ENCODE peak calls at places on chromosome 4, in six cellular contexts. Z is ascending aorta, B is cardiac muscle cell, A is uterus, S is lower lobe of right lung, W is endothelial cell of umbilical vein. V is an unnamed sample.
A peak's percentile ranks its signal among the peaks of the same experiment; 100 is the strongest.

GRCh38 chr4:107114059-107114458 is 77.9 kb upstream of the DKK2 start:
- DNase-seq in W (no peak), S (no peak), A (no peak), Z (no peak), B (no peak), V (no peak)

GRCh38 chr4:40335508-40335860 is 351 bp downstream of the CHRNA9 start:
- DNase-seq in A (no peak), S (no peak), W (no peak), B (peak; percentile 46), Z (no peak), V (no peak)

GRCh38 chr4:80072607-80073361 is at the start of gene ANTXR2:
- DNase-seq in A (peak; percentile 89), Z (peak; percentile 71), S (peak; percentile 92), W (peak; percentile 84), B (peak; percentile 99), V (peak; percentile 58)

GRCh38 chr4:4875147-4875546 is 15.7 kb downstream of the MSX1 start:
- DNase-seq in S (no peak), W (no peak), B (no peak), A (no peak), Z (no peak), V (no peak)

GRCh38 chr4:182768821-182769220 is 148.4 kb downstream of the DCTD start:
- DNase-seq in A (no peak), W (no peak), S (no peak), B (no peak), Z (no peak), V (no peak)

GRCh38 chr4:3046149-3046548 is 28.2 kb downstream of the HTT-AS start:
- DNase-seq in Z (no peak), S (no peak), A (no peak), W (no peak), B (no peak), V (no peak)

GRCh38 chr4:182447938-182448280 is 204.7 kb downstream of the TENM3 start:
- DNase-seq in A (no peak), W (peak; percentile 7), B (peak; percentile 7), Z (no peak), S (no peak), V (no peak)

GRCh38 chr4:173930329-173930967 is 353.0 kb downstream of the FBXO8 start:
- DNase-seq in Z (no peak), S (no peak), B (no peak), W (no peak), A (no peak), V (no peak)

GRCh38 chr4:159248383-159249178 is 145.7 kb downstream of the RAPGEF2 start:
- DNase-seq in Z (no peak), W (peak; percentile 53), A (no peak), S (no peak), B (peak; percentile 84), V (no peak)

GRCh38 chr4:89413518-89413917 is 105.9 kb upstream of the GPRIN3 start:
- DNase-seq in A (no peak), W (no peak), S (no peak), B (no peak), Z (no peak), V (no peak)
- H3K27ac ChIP-seq in A (no peak overlapping the region), W (no peak overlapping the region), S (no peak overlapping the region), B (no peak overlapping the region), Z (no peak overlapping the region), V (no peak overlapping the region)

DNA sequence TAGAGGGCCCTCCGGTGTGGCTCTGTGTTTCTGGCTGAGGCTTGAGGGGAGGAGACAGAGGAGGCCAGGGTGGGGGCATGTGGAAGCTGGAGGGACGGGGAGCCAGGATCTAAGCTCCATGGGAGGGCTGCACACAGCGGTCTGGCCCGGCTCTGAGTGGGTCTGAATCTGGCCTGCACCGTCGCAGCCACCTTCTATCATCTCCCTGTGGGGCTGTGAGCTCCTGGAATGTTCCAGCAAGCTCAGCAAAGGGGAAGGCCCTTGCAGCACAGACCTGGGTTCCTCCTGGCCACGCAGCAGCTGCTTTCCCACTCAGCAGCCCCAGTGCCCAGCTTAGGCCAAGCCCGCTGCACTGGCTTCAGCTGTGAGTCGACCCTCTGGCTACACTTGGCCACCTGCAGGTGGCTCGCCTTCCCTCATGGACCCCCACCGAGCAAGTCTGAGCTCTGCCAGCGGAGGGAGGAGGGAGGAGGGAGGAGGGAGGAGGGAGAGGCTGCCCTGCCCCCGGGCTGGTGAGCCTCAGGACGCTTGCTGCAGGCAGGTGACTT is 5.3 kb downstream of the NKX1-1 start:
- DNase-seq in S (peak; percentile 18), W (no peak), B (no peak), A (no peak), Z (no peak), V (no peak)
- H3K9me3 ChIP-seq in S (no peaks in the 10 kb centered on the region), W (peaks cover 5% of the 10 kb centered on the region), B (no peaks in the 10 kb centered on the region), A (no peaks in the 10 kb centered on the region), Z (no peaks in the 10 kb centered on the region), V (no peaks in the 10 kb centered on the region)

GRCh38 chr4:22268350-22269025 is 247.4 kb downstream of the ADGRA3 start:
- DNase-seq in A (no peak), S (no peak), Z (no peak), W (no peak), B (no peak), V (no peak)

GRCh38 chr4:22264261-22264660 is 251.6 kb downstream of the ADGRA3 start:
- DNase-seq in Z (no peak), B (no peak), S (no peak), W (no peak), A (no peak), V (no peak)
- H3K4me1 ChIP-seq in Z (no peaks in the 10 kb centered on the region), B (no peaks in the 10 kb centered on the region), S (no peaks in the 10 kb centered on the region), W (no peaks in the 10 kb centered on the region), A (no peaks in the 10 kb centered on the region), V (no peaks in the 10 kb centered on the region)

DNA sequence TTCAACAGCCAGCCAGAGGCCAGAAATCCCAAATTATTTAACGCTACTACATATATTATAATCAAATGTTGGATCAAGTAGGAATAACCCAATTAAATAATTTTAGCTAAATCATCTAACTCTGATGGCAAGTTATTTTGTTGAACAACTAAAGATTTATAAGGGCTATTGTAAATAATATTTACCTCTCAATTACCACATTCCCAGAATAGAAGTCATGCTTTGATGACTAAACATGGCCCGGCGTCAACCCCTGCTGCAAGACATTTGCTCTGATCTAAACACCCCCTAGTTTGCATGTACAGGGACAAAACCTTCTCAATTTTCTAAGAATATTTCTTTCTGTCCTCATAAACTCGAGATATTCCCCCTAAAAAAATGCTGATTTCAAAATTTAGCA is 14.2 kb downstream of the VEGFC start:
- DNase-seq in Z (no peak), A (no peak), W (peak; percentile 64), B (peak; percentile 72), S (no peak), V (no peak)
- H3K27ac ChIP-seq in Z (no peak overlapping the region), A (no peak overlapping the region), W (peak overlapping the region; percentile 80), B (no peak overlapping the region), S (no peak overlapping the region), V (no peak overlapping the region)

DNA sequence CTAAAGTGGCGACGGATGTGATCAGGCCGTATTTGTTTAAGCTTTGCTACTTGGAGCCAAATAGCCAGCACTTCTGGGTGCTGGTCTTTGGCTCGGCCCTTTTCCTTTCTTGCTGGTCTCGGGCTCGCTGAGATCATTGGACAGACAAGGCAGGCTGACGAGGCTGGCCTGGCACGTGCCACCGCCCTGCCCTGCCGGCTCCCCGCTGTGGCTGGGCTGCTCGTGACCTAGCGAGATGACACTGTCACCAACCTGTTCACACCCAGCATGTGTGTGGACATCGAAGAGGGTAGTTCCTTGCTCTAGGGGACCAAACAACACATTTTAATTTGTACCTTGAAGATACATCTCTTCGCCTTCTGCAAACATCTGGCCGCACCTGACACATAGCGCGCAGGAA is 98.0 kb downstream of the ABLIM2 start:
- DNase-seq in Z (no peak), S (no peak), W (no peak), A (no peak), B (no peak), V (no peak)
- H3K9me3 ChIP-seq in Z (peaks cover 18% of the 10 kb centered on the region), S (peaks cover 18% of the 10 kb centered on the region), W (no peaks in the 10 kb centered on the region), A (no peaks in the 10 kb centered on the region), B (no peaks in the 10 kb centered on the region), V (peaks cover 12% of the 10 kb centered on the region)

GRCh38 chr4:42480774-42481173 is 83.5 kb downstream of the SHISA3 start:
- DNase-seq in Z (no peak), A (no peak), S (no peak), B (no peak), W (no peak), V (no peak)

GRCh38 chr4:42478941-42479340 is 81.7 kb downstream of the SHISA3 start:
- DNase-seq in S (no peak), Z (no peak), A (no peak), W (no peak), B (no peak), V (no peak)

GRCh38 chr4:42484630-42485029 is 87.3 kb downstream of the SHISA3 start:
- DNase-seq in S (no peak), B (no peak), Z (no peak), W (no peak), A (no peak), V (no peak)

GRCh38 chr4:42483426-42484379 is 86.4 kb downstream of the SHISA3 start:
- DNase-seq in A (no peak), S (no peak), Z (no peak), W (no peak), B (peak; percentile 62), V (no peak)

GRCh38 chr4:42482516-42483327 is 85.4 kb downstream of the SHISA3 start:
- DNase-seq in S (no peak), A (no peak), B (no peak), Z (no peak), W (no peak), V (no peak)
- H3K4me1 ChIP-seq in S (no peaks in the 10 kb centered on the region), A (no peaks in the 10 kb centered on the region), B (no peaks in the 10 kb centered on the region), Z (no peaks in the 10 kb centered on the region), W (no peaks in the 10 kb centered on the region), V (no peaks in the 10 kb centered on the region)

GRCh38 chr4:152102184-152103000 is 341.6 kb upstream of the GATB start:
- DNase-seq in B (no peak), Z (no peak), S (no peak), A (no peak), W (peak; percentile 13), V (no peak)

GRCh38 chr4:152099555-152099954 is 338.7 kb upstream of the GATB start:
- DNase-seq in A (no peak), S (no peak), W (no peak), Z (no peak), B (no peak), V (no peak)

GRCh38 chr4:152099061-152099425 is 338.2 kb upstream of the GATB start:
- DNase-seq in W (no peak), B (no peak), A (no peak), Z (no peak), S (no peak), V (no peak)

GRCh38 chr4:152101546-152102183 is 340.9 kb upstream of the GATB start:
- DNase-seq in W (no peak), B (no peak), Z (no peak), A (no peak), S (no peak), V (no peak)

GRCh38 chr4:152100378-152101201 is 339.8 kb upstream of the GATB start:
- DNase-seq in S (no peak), Z (no peak), B (no peak), A (no peak), W (peak; percentile 27), V (peak; percentile 55)
- H3K27ac ChIP-seq in S (peak overlapping the region; percentile 44), Z (no peak overlapping the region), B (no peak overlapping the region), A (no peak overlapping the region), W (no peak overlapping the region), V (peak overlapping the region; percentile 68)

DNA sequence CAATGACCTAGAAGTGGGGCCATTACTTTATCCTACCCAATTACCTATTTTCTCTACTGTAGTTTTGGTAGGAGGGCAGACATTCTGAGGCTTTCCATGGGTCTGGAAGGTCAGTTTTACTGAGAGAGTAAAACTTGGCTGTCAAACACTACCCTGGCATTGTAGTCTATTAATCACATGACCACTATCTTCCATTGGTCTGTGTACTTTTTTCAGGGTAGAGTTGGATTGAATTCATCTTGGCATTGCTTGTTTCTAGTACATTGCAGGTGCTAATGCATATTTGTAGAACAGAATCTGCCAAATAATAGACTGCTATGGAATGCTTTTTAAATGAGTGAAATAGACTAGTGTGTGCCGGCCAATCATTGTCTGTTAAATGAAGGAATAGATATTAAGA is 271.9 kb downstream of the STIM2 start:
- DNase-seq in S (no peak), Z (no peak), A (no peak), W (no peak), B (no peak), V (no peak)
- H3K9me3 ChIP-seq in S (peaks cover 6% of the 10 kb centered on the region), Z (no peaks in the 10 kb centered on the region), A (no peaks in the 10 kb centered on the region), W (no peaks in the 10 kb centered on the region), B (no peaks in the 10 kb centered on the region), V (no peaks in the 10 kb centered on the region)

V was measured in CD8-positive, alpha-beta memory T cell.